ENCODE peak calls at places on chromosomes 16 and 17, in seven cellular contexts. H is MCF 10A; T is transverse colon; F is cardiac muscle cell; N is stimulated activated CD4-positive, alpha-beta T cell treated with anti-CD3 and anti-CD28 coated beads, Interleukin-4, amount 100 ng/mL, for 4 hours; W is H7; L is NCI-H1092. J is an unnamed sample.

GRCh38 chr17:78766743-78767294 is 15.3 kb downstream of the CYTH1 start:
- DNase-seq in H (no peak), T (no peak), F (no peak), N (no peak), W (no peak), L (no peak), J (no peak)

GRCh38 chr16:87492241-87492635 is 586 bp downstream of the ZCCHC14 start:
- DNase-seq in H (no peak), T (no peak), F (no peak), N (no peak), W (peak; percentile 72), L (no peak), J (no peak)

GRCh38 chr16:66270333-66270927 is 96.1 kb upstream of the CDH5 start:
- DNase-seq in H (peak; percentile 56), T (peak; percentile 61), F (peak; percentile 80), N (peak; percentile 65), W (peak; percentile 97), L (peak; percentile 46), J (peak; percentile 13)

GRCh38 chr17:72346306-72346705 is 225.5 kb downstream of the SOX9 start:
- DNase-seq in H (no peak), T (no peak), F (no peak), N (no peak), W (no peak), L (no peak), J (no peak)

GRCh38 chr17:57911834-57912673 is 43.2 kb downstream of the CUEDC1 start:
- DNase-seq in H (peak; percentile 90), T (peak; percentile 92), F (no peak), N (no peak), W (no peak), L (peak; percentile 97), J (no peak)

GRCh38 chr17:16281351-16281750 is 64.3 kb downstream of the PIGL start:
- DNase-seq in H (no peak), T (no peak), F (no peak), N (no peak), W (no peak), L (no peak), J (peak; percentile 78)

GRCh38 chr16:55703003-55704001 is 47.5 kb downstream of the SLC6A2 start:
- DNase-seq in H (peak; percentile 62), T (no peak), F (peak; percentile 70), N (no peak), W (peak; percentile 38), L (peak; percentile 9), J (peak; percentile 56)

GRCh38 chr16:64705443-64705842 is 416.4 kb downstream of the CDH11 start:
- DNase-seq in H (no peak), T (no peak), F (no peak), N (no peak), W (no peak), L (no peak), J (peak; percentile 32)

GRCh38 chr17:50044483-50044882 is 11.4 kb upstream of the ITGA3 start:
- DNase-seq in H (no peak), T (no peak), F (no peak), N (no peak), W (no peak), L (no peak), J (no peak)